ENCODE peak calls at places on chromosomes 7 and 10, in nine cellular contexts. V is RWPE1, L is Peyer's patch, J is IMR-90, X is mammary epithelial cell, C is cardiac fibroblast, R is foreskin fibroblast, N is GM10248, Z is brain microvascular endothelial cell. H is an unnamed sample.

GRCh38 chr7:35565927-35566326 is 129.0 kb downstream of the HERPUD2 start:
- DNase-seq in V (no peak), L (no peak), J (no peak), X (peak), C (no peak), R (no peak), N (no peak), Z (no peak), H (no peak)

GRCh38 chr7:79520543-79520942 is 67.1 kb upstream of the MAGI2 start:
- DNase-seq in V (peak), L (no peak), J (peak), X (no peak), C (no peak), R (no peak), N (no peak), Z (no peak), H (no peak)

GRCh38 chr7:28479507-28479947 is 67.2 kb downstream of the CREB5 start:
- DNase-seq in V (no peak), L (no peak), J (no peak), X (no peak), C (no peak), R (no peak), N (peak), Z (no peak), H (no peak)

GRCh38 chr7:45027774-45028114 is 27.7 kb downstream of the CCM2 start:
- DNase-seq in V (no peak), L (no peak), J (no peak), X (no peak), C (no peak), R (no peak), N (no peak), Z (no peak), H (no peak)

GRCh38 chr7:2100278-2101205 is 132.2 kb downstream of the MAD1L1 start:
- DNase-seq in V (no peak), L (peak), J (no peak), X (no peak), C (no peak), R (no peak), N (peak), Z (no peak), H (no peak)

GRCh38 chr7:123131140-123131539 is 68.6 kb downstream of the SLC13A1 start:
- DNase-seq in V (no peak), L (no peak), J (no peak), X (no peak), C (no peak), R (no peak), N (no peak), Z (no peak), H (no peak)

GRCh38 chr7:48680996-48681395 is 243.4 kb upstream of the CDC14C start:
- DNase-seq in V (no peak), L (no peak), J (no peak), X (peak), C (no peak), R (no peak), N (no peak), Z (no peak), H (no peak)

GRCh38 chr7:106465704-106466468 is 181.1 kb upstream of the NAMPT start:
- DNase-seq in V (no peak), L (no peak), J (no peak), X (no peak), C (no peak), R (no peak), N (no peak), Z (no peak), H (no peak)

GRCh38 chr10:490891-491571 is 198.4 kb downstream of the DIP2C start:
- DNase-seq in V (no peak), L (peak), J (peak), X (no peak), C (peak), R (peak), N (no peak), Z (peak), H (no peak)

GRCh38 chr7:50614721-50615518 is 49.7 kb upstream of the DDC start:
- DNase-seq in V (no peak), L (peak), J (no peak), X (no peak), C (peak), R (no peak), N (no peak), Z (no peak), H (no peak)
- TF ChIP-seq CTCF in V (peak), L (peak), J (no peak), X (peak), C (no peak), R (peak), N (peak), Z (peak), H (peak)

DNA sequence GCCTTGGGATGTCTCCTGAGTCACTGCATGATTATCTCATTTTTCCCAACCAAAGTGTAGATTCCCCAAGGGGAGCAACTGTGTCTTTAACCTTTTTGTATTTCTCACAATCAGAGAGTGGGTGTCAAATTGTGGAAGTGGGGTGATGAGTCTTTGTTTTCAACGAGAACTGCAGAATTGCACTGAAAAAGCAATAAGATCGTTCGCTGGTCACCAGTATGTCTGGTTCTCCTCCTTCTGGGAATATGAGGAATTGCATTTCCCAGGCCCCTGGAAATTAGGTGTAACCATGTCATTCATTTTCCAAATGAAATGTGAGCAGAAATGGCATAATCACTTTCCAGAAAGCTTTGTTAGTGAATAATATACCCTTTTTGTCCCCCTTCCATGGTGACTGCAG is 326.9 kb downstream of the GPAM start:
- DNase-seq in V (no peak), L (no peak), J (no peak), X (no peak), C (no peak), R (no peak), N (no peak), Z (no peak), H (no peak)
- TF ChIP-seq CTCF in V (no peak), L (no peak), J (no peak), X (peak), C (peak), R (peak), N (no peak), Z (no peak), H (peak)

DNA sequence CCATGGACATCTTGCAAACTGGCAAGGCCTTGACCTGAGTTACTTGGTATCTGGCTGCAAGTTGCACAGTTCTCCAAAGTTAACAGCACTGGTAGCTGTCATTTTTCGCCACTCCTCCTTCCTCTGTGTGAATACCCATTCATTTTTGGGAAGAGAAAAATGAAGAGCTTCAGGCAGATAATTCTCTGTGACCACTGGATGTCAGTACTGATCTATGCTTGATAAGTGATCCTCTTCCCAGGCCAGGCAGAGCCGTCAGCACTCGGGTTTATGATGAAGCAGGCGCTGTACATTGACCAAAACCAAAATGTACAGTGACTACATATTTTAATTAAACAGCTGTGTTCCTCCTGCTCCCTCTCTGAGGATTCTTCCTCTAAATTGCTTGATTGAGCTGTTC is 55.9 kb upstream of the PDZD8 start:
- DNase-seq in V (peak), L (no peak), J (no peak), X (peak), C (no peak), R (peak), N (no peak), Z (no peak), H (no peak)
- TF ChIP-seq CTCF in V (peak), L (no peak), J (no peak), X (peak), C (peak), R (peak), N (no peak), Z (no peak), H (peak)

GRCh38 chr10:104123397-104123796 is 1.4 kb downstream of the SFR1 start:
- DNase-seq in V (no peak), L (no peak), J (peak), X (peak), C (peak), R (no peak), N (peak), Z (no peak), H (no peak)
- TF ChIP-seq CTCF in V (peak), L (peak), J (peak), X (peak), C (peak), R (peak), N (peak), Z (peak), H (peak)

GRCh38 chr10:66627156-66627555 is 298.7 kb upstream of the LRRTM3 start:
- DNase-seq in V (peak), L (no peak), J (no peak), X (peak), C (no peak), R (no peak), N (no peak), Z (peak), H (peak)
- TF ChIP-seq CTCF in V (no peak), L (peak), J (no peak), X (peak), C (peak), R (no peak), N (no peak), Z (peak), H (peak)

DNA sequence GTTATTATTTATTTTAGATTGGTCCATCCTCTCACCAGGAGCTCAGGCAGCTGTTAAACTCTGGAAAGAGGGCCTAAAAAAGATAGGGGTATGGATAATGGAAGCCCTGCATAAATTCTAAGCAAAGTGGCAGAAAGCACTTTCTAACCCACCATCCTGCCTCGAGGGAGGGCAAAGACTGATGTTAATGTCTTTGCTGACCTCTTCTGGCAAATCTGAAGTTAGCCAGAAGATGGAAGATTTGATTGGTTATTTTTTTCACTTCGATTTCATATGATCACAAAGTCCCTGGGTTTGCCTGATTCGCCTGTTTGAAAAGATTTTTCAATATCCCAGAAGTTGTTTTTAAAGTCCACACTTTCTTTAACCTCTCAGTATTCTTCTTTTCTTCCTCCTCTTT is 24.8 kb downstream of the OR9A2 start:
- DNase-seq in V (peak), L (no peak), J (no peak), X (peak), C (peak), R (no peak), N (no peak), Z (no peak), H (no peak)
- TF ChIP-seq CTCF in V (peak), L (no peak), J (peak), X (peak), C (peak), R (no peak), N (no peak), Z (peak), H (peak)

GRCh38 chr10:95755511-95756004 is 405 bp upstream of the ENTPD1 start:
- DNase-seq in V (no peak), L (peak), J (no peak), X (no peak), C (no peak), R (no peak), N (peak), Z (no peak), H (peak)

GRCh38 chr10:95756061-95756751 is at the start of gene ENTPD1:
- DNase-seq in V (no peak), L (peak), J (peak), X (no peak), C (peak), R (peak), N (peak), Z (peak), H (no peak)

GRCh38 chr10:95756796-95757657 is 1.1 kb downstream of the ENTPD1 start:
- DNase-seq in V (no peak), L (no peak), J (no peak), X (no peak), C (no peak), R (no peak), N (no peak), Z (no peak), H (no peak)

GRCh38 chr10:95759233-95759826 is 3.4 kb downstream of the ENTPD1 start:
- DNase-seq in V (no peak), L (no peak), J (no peak), X (no peak), C (no peak), R (no peak), N (no peak), Z (no peak), H (no peak)

DNA sequence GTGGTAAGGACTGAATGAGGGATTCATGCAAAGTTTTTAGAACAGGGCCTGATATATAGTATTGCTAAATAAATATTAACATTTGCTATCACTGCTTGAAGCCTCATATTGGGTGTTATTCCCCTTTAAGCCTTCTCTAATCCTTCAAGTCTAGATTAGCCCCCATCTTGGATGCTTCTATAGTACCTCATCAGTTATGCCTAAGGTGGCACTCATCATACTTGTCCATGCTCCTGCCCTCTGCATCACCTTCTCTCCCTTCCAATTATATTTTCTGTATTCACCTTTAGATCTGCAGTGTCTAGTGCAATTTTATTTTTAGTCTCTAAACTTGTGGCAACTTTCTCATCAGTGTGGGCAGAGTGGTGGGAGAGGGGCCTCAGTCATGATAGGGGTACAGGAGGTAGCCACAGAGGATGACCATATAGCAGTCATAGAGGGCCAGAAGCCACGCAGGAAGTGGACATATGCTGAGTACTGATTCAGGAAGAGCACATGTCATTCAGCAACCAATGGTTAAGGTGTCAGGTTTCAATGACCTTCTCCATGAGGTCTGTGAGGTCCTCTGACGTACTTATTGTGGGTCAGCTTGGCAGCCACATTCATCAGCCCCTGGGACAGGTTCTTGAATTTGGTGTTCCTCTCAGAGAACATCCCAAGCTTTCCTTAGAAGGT is 2.5 kb downstream of the ENTPD1 start:
- DNase-seq in V (no peak), L (peak), J (peak), X (no peak), C (no peak), R (no peak), N (peak), Z (peak), H (no peak)
- TF ChIP-seq CTCF in V (no peak), L (no peak), J (no peak), X (no peak), C (no peak), R (no peak), N (no peak), Z (no peak), H (no peak)

DNA sequence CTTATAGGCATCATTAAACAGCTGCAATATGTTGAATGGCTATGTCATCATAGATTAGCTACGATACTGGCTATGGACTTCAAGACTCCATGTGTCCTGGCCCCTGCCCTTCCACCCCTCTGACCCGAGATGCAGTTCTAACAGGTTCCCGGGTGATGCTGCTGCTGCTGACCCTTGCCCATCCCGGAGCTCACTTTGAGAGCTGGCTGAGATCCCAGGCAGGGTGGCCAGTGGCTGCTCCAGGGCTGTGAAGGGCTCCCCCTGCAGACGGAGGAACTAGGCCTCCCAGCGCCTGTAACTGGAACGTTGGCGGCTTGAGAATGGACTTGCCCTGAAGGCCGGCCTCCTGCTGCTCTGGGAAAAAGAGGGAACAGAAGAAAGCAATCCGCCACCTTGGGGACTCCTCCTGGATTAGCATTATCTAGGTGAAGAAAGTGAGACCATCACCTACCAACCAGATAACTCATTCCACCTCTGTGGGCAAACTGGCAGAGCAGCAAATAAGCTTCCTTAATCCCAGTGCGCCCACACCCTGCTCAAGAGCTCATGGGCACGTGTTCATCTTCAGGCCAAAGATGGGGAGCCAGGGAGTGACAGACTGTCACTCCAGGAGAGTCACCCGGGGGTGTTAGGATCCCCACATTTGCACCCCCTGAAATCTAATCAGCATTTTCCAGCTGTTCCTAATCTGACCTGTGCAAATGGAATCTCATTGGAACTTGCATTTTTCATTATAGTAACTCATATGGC is 56.8 kb downstream of the PARP12 start:
- DNase-seq in V (no peak), L (peak), J (no peak), X (no peak), C (peak), R (no peak), N (no peak), Z (peak), H (no peak)
- TF ChIP-seq CTCF in V (no peak), L (peak), J (peak), X (no peak), C (peak), R (peak), N (no peak), Z (peak), H (peak)

GRCh38 chr10:82377608-82378007 is 502.6 kb downstream of the NRG3 start:
- DNase-seq in V (no peak), L (no peak), J (no peak), X (peak), C (peak), R (peak), N (no peak), Z (peak), H (peak)
- TF ChIP-seq CTCF in V (no peak), L (no peak), J (no peak), X (peak), C (peak), R (peak), N (no peak), Z (peak), H (peak)